ENCODE peak calls at places on chromosomes 11 and 22, in nine cellular contexts. One of them, this sample, is unnamed.

GRCh38 chr11:71928739-71929443 is at the start of gene RNF121:
- DNase-seq in pancreas: peak; percentile 97
- DNase-seq in brain microvascular endothelial cell: peak; percentile 96
- DNase-seq in fibroblast of lung: peak; percentile 94
- DNase-seq in mesothelial cell of epicardium: peak; percentile 94
- DNase-seq in lower leg skin: peak; percentile 100
- DNase-seq in fibroblast of mammary gland: peak; percentile 90
- DNase-seq in uterus: peak; percentile 96
- DNase-seq in HCT116: peak; percentile 91
- DNase-seq in this sample: peak; percentile 90

GRCh38 chr22:45994516-45995404 is 17.8 kb upstream of the WNT7B start:
- DNase-seq in lower leg skin: peak; percentile 96
- DNase-seq in pancreas: peak; percentile 71
- DNase-seq in uterus: peak; percentile 83
- DNase-seq in HCT116: no peak
- DNase-seq in mesothelial cell of epicardium: peak; percentile 94
- DNase-seq in fibroblast of lung: peak; percentile 57
- DNase-seq in fibroblast of mammary gland: peak; percentile 64
- DNase-seq in brain microvascular endothelial cell: no peak
- DNase-seq in this sample: no peak

GRCh38 chr11:126607374-126607773 is 251.9 kb downstream of the ST3GAL4 start:
- DNase-seq in brain microvascular endothelial cell: peak; percentile 59
- DNase-seq in fibroblast of lung: peak; percentile 25
- DNase-seq in HCT116: peak; percentile 31
- DNase-seq in fibroblast of mammary gland: peak; percentile 59
- DNase-seq in pancreas: peak; percentile 43
- DNase-seq in mesothelial cell of epicardium: peak; percentile 68
- DNase-seq in lower leg skin: no peak
- DNase-seq in uterus: no peak
- DNase-seq in this sample: peak; percentile 27

GRCh38 chr11:44006882-44007495 is 40.8 kb upstream of the ACCSL start:
- DNase-seq in fibroblast of lung: no peak
- DNase-seq in pancreas: peak; percentile 9
- DNase-seq in mesothelial cell of epicardium: peak; percentile 31
- DNase-seq in brain microvascular endothelial cell: no peak
- DNase-seq in uterus: peak; percentile 58
- DNase-seq in lower leg skin: peak; percentile 76
- DNase-seq in fibroblast of mammary gland: no peak
- DNase-seq in HCT116: no peak
- DNase-seq in this sample: no peak

GRCh38 chr11:11973866-11974265 is 34.6 kb downstream of the DKK3 start:
- DNase-seq in fibroblast of lung: no peak
- DNase-seq in brain microvascular endothelial cell: no peak
- DNase-seq in fibroblast of mammary gland: no peak
- DNase-seq in HCT116: no peak
- DNase-seq in lower leg skin: no peak
- DNase-seq in pancreas: no peak
- DNase-seq in uterus: no peak
- DNase-seq in mesothelial cell of epicardium: no peak
- DNase-seq in this sample: peak; percentile 55

GRCh38 chr11:19954899-19955298 is 205.4 kb downstream of the DBX1 start:
- DNase-seq in HCT116: no peak
- DNase-seq in fibroblast of mammary gland: peak; percentile 66
- DNase-seq in lower leg skin: peak; percentile 52
- DNase-seq in fibroblast of lung: peak; percentile 43
- DNase-seq in uterus: no peak
- DNase-seq in mesothelial cell of epicardium: no peak
- DNase-seq in pancreas: no peak
- DNase-seq in brain microvascular endothelial cell: no peak
- DNase-seq in this sample: no peak

GRCh38 chr11:65435330-65435931 is 12.8 kb downstream of the NEAT1 start:
- DNase-seq in HCT116: no peak
- DNase-seq in uterus: peak; percentile 14
- DNase-seq in fibroblast of lung: peak; percentile 48
- DNase-seq in pancreas: no peak
- DNase-seq in brain microvascular endothelial cell: no peak
- DNase-seq in mesothelial cell of epicardium: no peak
- DNase-seq in lower leg skin: peak; percentile 78
- DNase-seq in fibroblast of mammary gland: peak; percentile 43
- DNase-seq in this sample: no peak

GRCh38 chr11:13487661-13488030 is 8.2 kb downstream of the PTH start:
- DNase-seq in fibroblast of lung: no peak
- DNase-seq in mesothelial cell of epicardium: no peak
- DNase-seq in pancreas: no peak
- DNase-seq in lower leg skin: no peak
- DNase-seq in brain microvascular endothelial cell: peak; percentile 11
- DNase-seq in fibroblast of mammary gland: peak; percentile 1
- DNase-seq in uterus: no peak
- DNase-seq in HCT116: peak; percentile 8
- DNase-seq in this sample: no peak

GRCh38 chr11:47345890-47346563 is 6.5 kb downstream of the MYBPC3 start:
- DNase-seq in pancreas: no peak
- DNase-seq in HCT116: no peak
- DNase-seq in mesothelial cell of epicardium: no peak
- DNase-seq in fibroblast of mammary gland: no peak
- DNase-seq in uterus: no peak
- DNase-seq in brain microvascular endothelial cell: no peak
- DNase-seq in lower leg skin: no peak
- DNase-seq in fibroblast of lung: no peak
- DNase-seq in this sample: no peak

GRCh38 chr22:50695421-50696250 is 23.0 kb downstream of the SHANK3 start:
- DNase-seq in lower leg skin: peak; percentile 86
- DNase-seq in brain microvascular endothelial cell: no peak
- DNase-seq in fibroblast of lung: no peak
- DNase-seq in fibroblast of mammary gland: no peak
- DNase-seq in pancreas: no peak
- DNase-seq in HCT116: no peak
- DNase-seq in uterus: no peak
- DNase-seq in mesothelial cell of epicardium: no peak
- DNase-seq in this sample: no peak

GRCh38 chr11:12377824-12378593 is 638 bp downstream of the PARVA start:
- DNase-seq in fibroblast of mammary gland: peak; percentile 73
- DNase-seq in mesothelial cell of epicardium: peak; percentile 69
- DNase-seq in uterus: peak; percentile 73
- DNase-seq in lower leg skin: peak; percentile 93
- DNase-seq in HCT116: peak; percentile 75
- DNase-seq in pancreas: peak; percentile 80
- DNase-seq in brain microvascular endothelial cell: peak; percentile 49
- DNase-seq in fibroblast of lung: peak; percentile 79
- DNase-seq in this sample: peak; percentile 76

GRCh38 chr11:33197915-33198727 is 36.8 kb upstream of the CSTF3 start:
- DNase-seq in fibroblast of mammary gland: peak; percentile 31
- DNase-seq in uterus: no peak
- DNase-seq in fibroblast of lung: peak; percentile 61
- DNase-seq in mesothelial cell of epicardium: no peak
- DNase-seq in brain microvascular endothelial cell: no peak
- DNase-seq in lower leg skin: no peak
- DNase-seq in pancreas: no peak
- DNase-seq in HCT116: no peak
- DNase-seq in this sample: no peak

GRCh38 chr11:67371549-67372231 is 1.7 kb downstream of the CLCF1 start:
- DNase-seq in brain microvascular endothelial cell: peak; percentile 43
- DNase-seq in pancreas: no peak
- DNase-seq in HCT116: no peak
- DNase-seq in fibroblast of mammary gland: peak; percentile 61
- DNase-seq in lower leg skin: no peak
- DNase-seq in uterus: peak; percentile 66
- DNase-seq in fibroblast of lung: peak; percentile 43
- DNase-seq in mesothelial cell of epicardium: peak; percentile 48
- DNase-seq in this sample: no peak
- TF ChIP-seq CTCF in brain microvascular endothelial cell: peak; percentile 78
- TF ChIP-seq CTCF in pancreas: peak; percentile 36
- TF ChIP-seq CTCF in HCT116: peak; percentile 63
- TF ChIP-seq CTCF in fibroblast of mammary gland: peak; percentile 54
- TF ChIP-seq CTCF in lower leg skin: no peak
- TF ChIP-seq CTCF in uterus: peak; percentile 55
- TF ChIP-seq CTCF in fibroblast of lung: peak; percentile 55
- TF ChIP-seq CTCF in mesothelial cell of epicardium: peak; percentile 10
- TF ChIP-seq CTCF in this sample: peak; percentile 37

DNA sequence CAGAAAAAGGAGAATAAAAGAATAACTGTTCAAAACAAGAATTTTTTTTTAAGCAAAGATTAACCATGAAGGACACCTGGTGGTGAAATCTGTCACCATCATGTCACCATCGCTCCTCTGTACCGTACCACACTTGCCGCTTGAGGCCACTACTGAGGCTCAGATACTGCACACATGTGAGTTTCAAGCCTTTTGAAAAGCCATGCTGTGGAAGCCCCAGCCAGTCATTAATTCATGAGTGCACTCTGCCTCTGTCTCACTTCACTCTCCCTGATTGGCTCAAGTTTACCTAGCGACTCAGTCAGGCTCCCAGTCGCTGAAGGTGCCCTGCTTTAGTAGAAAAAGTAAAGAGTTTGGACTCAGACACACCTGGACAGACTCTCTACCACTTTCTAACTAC is 6.6 kb upstream of the MS4A12 start:
- DNase-seq in fibroblast of mammary gland: no peak
- DNase-seq in pancreas: peak; percentile 25
- DNase-seq in uterus: no peak
- DNase-seq in lower leg skin: no peak
- DNase-seq in mesothelial cell of epicardium: no peak
- DNase-seq in brain microvascular endothelial cell: no peak
- DNase-seq in fibroblast of lung: no peak
- DNase-seq in HCT116: peak; percentile 79
- DNase-seq in this sample: no peak
- TF ChIP-seq CTCF in fibroblast of mammary gland: no peak
- TF ChIP-seq CTCF in pancreas: peak; percentile 30
- TF ChIP-seq CTCF in uterus: no peak
- TF ChIP-seq CTCF in lower leg skin: no peak
- TF ChIP-seq CTCF in mesothelial cell of epicardium: no peak
- TF ChIP-seq CTCF in brain microvascular endothelial cell: peak; percentile 20
- TF ChIP-seq CTCF in fibroblast of lung: no peak
- TF ChIP-seq CTCF in HCT116: peak; percentile 85
- TF ChIP-seq CTCF in this sample: no peak

GRCh38 chr22:17581056-17581455 is 17.8 kb downstream of the SLC25A18 start:
- DNase-seq in brain microvascular endothelial cell: no peak
- DNase-seq in fibroblast of lung: no peak
- DNase-seq in fibroblast of mammary gland: no peak
- DNase-seq in lower leg skin: no peak
- DNase-seq in uterus: no peak
- DNase-seq in HCT116: no peak
- DNase-seq in pancreas: no peak
- DNase-seq in mesothelial cell of epicardium: no peak
- DNase-seq in this sample: no peak

GRCh38 chr22:17579535-17579981 is 16.3 kb downstream of the SLC25A18 start:
- DNase-seq in brain microvascular endothelial cell: no peak
- DNase-seq in HCT116: no peak
- DNase-seq in fibroblast of lung: no peak
- DNase-seq in mesothelial cell of epicardium: no peak
- DNase-seq in pancreas: no peak
- DNase-seq in uterus: no peak
- DNase-seq in fibroblast of mammary gland: no peak
- DNase-seq in lower leg skin: no peak
- DNase-seq in this sample: no peak

GRCh38 chr22:17581631-17582030 is 18.3 kb downstream of the SLC25A18 start:
- DNase-seq in fibroblast of lung: no peak
- DNase-seq in HCT116: no peak
- DNase-seq in fibroblast of mammary gland: no peak
- DNase-seq in uterus: no peak
- DNase-seq in mesothelial cell of epicardium: no peak
- DNase-seq in pancreas: no peak
- DNase-seq in brain microvascular endothelial cell: no peak
- DNase-seq in lower leg skin: no peak
- DNase-seq in this sample: no peak

GRCh38 chr22:17578129-17578754 is 14.9 kb downstream of the SLC25A18 start:
- DNase-seq in HCT116: no peak
- DNase-seq in uterus: no peak
- DNase-seq in lower leg skin: peak; percentile 92
- DNase-seq in brain microvascular endothelial cell: no peak
- DNase-seq in fibroblast of mammary gland: peak; percentile 34
- DNase-seq in mesothelial cell of epicardium: no peak
- DNase-seq in pancreas: peak; percentile 63
- DNase-seq in fibroblast of lung: peak; percentile 65
- DNase-seq in this sample: peak; percentile 48

GRCh38 chr22:17580461-17581031 is 17.2 kb downstream of the SLC25A18 start:
- DNase-seq in mesothelial cell of epicardium: no peak
- DNase-seq in fibroblast of lung: no peak
- DNase-seq in lower leg skin: no peak
- DNase-seq in pancreas: no peak
- DNase-seq in uterus: no peak
- DNase-seq in fibroblast of mammary gland: no peak
- DNase-seq in brain microvascular endothelial cell: no peak
- DNase-seq in HCT116: no peak
- DNase-seq in this sample: peak; percentile 20
- TF ChIP-seq CTCF in mesothelial cell of epicardium: no peak
- TF ChIP-seq CTCF in fibroblast of lung: no peak
- TF ChIP-seq CTCF in lower leg skin: no peak
- TF ChIP-seq CTCF in pancreas: no peak
- TF ChIP-seq CTCF in uterus: no peak
- TF ChIP-seq CTCF in fibroblast of mammary gland: no peak
- TF ChIP-seq CTCF in brain microvascular endothelial cell: peak; percentile 3
- TF ChIP-seq CTCF in HCT116: no peak
- TF ChIP-seq CTCF in this sample: no peak

GRCh38 chr11:94486068-94486467 is 7.6 kb downstream of the MRE11 start:
- DNase-seq in uterus: no peak
- DNase-seq in fibroblast of mammary gland: no peak
- DNase-seq in HCT116: no peak
- DNase-seq in lower leg skin: no peak
- DNase-seq in mesothelial cell of epicardium: no peak
- DNase-seq in fibroblast of lung: no peak
- DNase-seq in pancreas: no peak
- DNase-seq in brain microvascular endothelial cell: no peak
- DNase-seq in this sample: no peak
- TF ChIP-seq CTCF in uterus: no peak
- TF ChIP-seq CTCF in fibroblast of mammary gland: no peak
- TF ChIP-seq CTCF in HCT116: no peak
- TF ChIP-seq CTCF in lower leg skin: no peak
- TF ChIP-seq CTCF in mesothelial cell of epicardium: no peak
- TF ChIP-seq CTCF in fibroblast of lung: no peak
- TF ChIP-seq CTCF in pancreas: no peak
- TF ChIP-seq CTCF in brain microvascular endothelial cell: no peak
- TF ChIP-seq CTCF in this sample: no peak

GRCh38 chr11:1387521-1387920 is 2.2 kb upstream of the BRSK2 start:
- DNase-seq in brain microvascular endothelial cell: no peak
- DNase-seq in fibroblast of lung: no peak
- DNase-seq in pancreas: no peak
- DNase-seq in fibroblast of mammary gland: no peak
- DNase-seq in uterus: no peak
- DNase-seq in lower leg skin: no peak
- DNase-seq in mesothelial cell of epicardium: no peak
- DNase-seq in HCT116: no peak
- DNase-seq in this sample: no peak

GRCh38 chr11:1388763-1389102 is 1.0 kb upstream of the BRSK2 start:
- DNase-seq in fibroblast of lung: no peak
- DNase-seq in brain microvascular endothelial cell: no peak
- DNase-seq in mesothelial cell of epicardium: no peak
- DNase-seq in uterus: no peak
- DNase-seq in lower leg skin: no peak
- DNase-seq in HCT116: no peak
- DNase-seq in pancreas: no peak
- DNase-seq in fibroblast of mammary gland: no peak
- DNase-seq in this sample: no peak

GRCh38 chr11:1389932-1390587 is at the start of gene BRSK2:
- DNase-seq in brain microvascular endothelial cell: no peak
- DNase-seq in HCT116: no peak
- DNase-seq in pancreas: no peak
- DNase-seq in fibroblast of lung: no peak
- DNase-seq in uterus: no peak
- DNase-seq in lower leg skin: no peak
- DNase-seq in fibroblast of mammary gland: no peak
- DNase-seq in mesothelial cell of epicardium: no peak
- DNase-seq in this sample: no peak

GRCh38 chr11:1389103-1389931 is 417 bp upstream of the BRSK2 start:
- DNase-seq in brain microvascular endothelial cell: peak; percentile 94
- DNase-seq in fibroblast of mammary gland: peak; percentile 92
- DNase-seq in fibroblast of lung: peak; percentile 94
- DNase-seq in lower leg skin: peak; percentile 99
- DNase-seq in HCT116: peak; percentile 91
- DNase-seq in mesothelial cell of epicardium: peak; percentile 99
- DNase-seq in uterus: peak; percentile 97
- DNase-seq in pancreas: peak; percentile 97
- DNase-seq in this sample: peak; percentile 80

GRCh38 chr11:1387961-1388762 is 1.6 kb upstream of the BRSK2 start:
- DNase-seq in brain microvascular endothelial cell: no peak
- DNase-seq in fibroblast of mammary gland: no peak
- DNase-seq in lower leg skin: no peak
- DNase-seq in pancreas: peak; percentile 63
- DNase-seq in mesothelial cell of epicardium: no peak
- DNase-seq in fibroblast of lung: no peak
- DNase-seq in HCT116: no peak
- DNase-seq in uterus: no peak
- DNase-seq in this sample: no peak
- TF ChIP-seq CTCF in brain microvascular endothelial cell: no peak
- TF ChIP-seq CTCF in fibroblast of mammary gland: no peak
- TF ChIP-seq CTCF in lower leg skin: no peak
- TF ChIP-seq CTCF in pancreas: no peak
- TF ChIP-seq CTCF in mesothelial cell of epicardium: no peak
- TF ChIP-seq CTCF in fibroblast of lung: no peak
- TF ChIP-seq CTCF in HCT116: no peak
- TF ChIP-seq CTCF in uterus: no peak
- TF ChIP-seq CTCF in this sample: no peak

This sample was measured in astrocyte.